ENCODE peak calls at places on chromosomes 11 and 22, in seven cellular contexts. R, E, F, S, K, G and M are unnamed samples. For H3K4me1, the result is how much of the 10 kb centered on the place peaks cover.

GRCh38 chr11:10770626-10771254 is 19.7 kb downstream of the CTR9 start:
- DNase-seq in R (peak), E (peak), F (peak), S (peak), K (peak), G (peak), M (peak)

GRCh38 chr11:120884290-120885020 is 139.4 kb upstream of the TBCEL start:
- DNase-seq in R (no peak), E (no peak), F (no peak), S (no peak), K (no peak), G (no peak), M (no peak)

GRCh38 chr11:368414-369335 is 624 bp upstream of the B4GALNT4 start:
- DNase-seq in R (no peak), E (peak), F (peak), S (peak), K (peak), G (no peak), M (no peak)

GRCh38 chr22:50656122-50657070 is 16.2 kb upstream of the SHANK3 start:
- DNase-seq in R (no peak), E (no peak), F (peak), S (peak), K (peak), G (peak), M (no peak)

GRCh38 chr11:1391165-1392010 is 1.7 kb downstream of the BRSK2 start:
- DNase-seq in R (peak), E (peak), F (no peak), S (no peak), K (no peak), G (no peak), M (no peak)

GRCh38 chr22:19514831-19515565 is 9.2 kb downstream of the CLDN5 start:
- DNase-seq in R (no peak), E (no peak), F (no peak), S (no peak), K (no peak), G (no peak), M (no peak)

GRCh38 chr11:34757026-34757451 is 136.1 kb downstream of the EHF start:
- DNase-seq in R (no peak), E (no peak), F (no peak), S (no peak), K (no peak), G (no peak), M (no peak)

GRCh38 chr11:2331404-2331803 is 29.6 kb downstream of the TSPAN32 start:
- DNase-seq in R (no peak), E (no peak), F (no peak), S (no peak), K (no peak), G (no peak), M (no peak)

GRCh38 chr22:19689408-19689807 is 24.9 kb upstream of the SEPTIN5 start:
- DNase-seq in R (no peak), E (no peak), F (no peak), S (no peak), K (no peak), G (no peak), M (no peak)

GRCh38 chr11:67276821-67277230 is 10.6 kb downstream of the GRK2 start:
- DNase-seq in R (no peak), E (no peak), F (peak), S (no peak), K (no peak), G (peak), M (no peak)

GRCh38 chr22:48574776-48575566 is 1252.7 kb downstream of the BRD1 start:
- DNase-seq in R (peak), E (peak), F (no peak), S (peak), K (no peak), G (peak), M (no peak)

GRCh38 chr11:17221968-17222367 is 14.2 kb upstream of the PIK3C2A start:
- DNase-seq in R (no peak), E (no peak), F (no peak), S (no peak), K (no peak), G (no peak), M (no peak)

GRCh38 chr11:57513911-57514537 is 1.5 kb downstream of the SLC43A1 start:
- DNase-seq in R (peak), E (peak), F (no peak), S (no peak), K (no peak), G (peak), M (peak)

DNA sequence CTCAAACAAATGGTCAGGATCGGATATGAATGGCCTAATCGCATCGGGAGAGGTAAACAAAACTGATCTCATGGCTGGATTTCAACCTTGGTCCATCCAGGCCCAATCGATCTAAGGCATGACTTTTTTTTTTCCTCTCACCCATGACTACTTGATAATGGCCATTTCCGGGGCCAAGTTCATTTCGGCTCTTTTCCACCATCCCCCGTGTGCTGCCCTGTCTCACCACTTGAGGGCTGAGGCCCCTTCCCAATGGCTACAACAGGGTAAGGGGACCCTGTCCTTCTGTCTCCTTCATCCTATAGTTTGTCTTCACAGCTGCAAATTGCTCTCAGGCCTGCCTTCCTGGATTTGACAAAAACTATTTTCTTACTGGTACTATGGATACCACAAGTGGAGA is 26.7 kb downstream of the GRAP2 start:
- DNase-seq in R (no peak), E (no peak), F (no peak), S (no peak), K (no peak), G (no peak), M (no peak)
- TF ChIP-seq CTCF in R (no peak), E (no peak), F (no peak), S (no peak), K (no peak), G (no peak), M (peak)

GRCh38 chr11:75563978-75564552 is 2.0 kb downstream of the SERPINH1 start:
- DNase-seq in R (no peak), E (peak), F (peak), S (no peak), K (no peak), G (peak), M (no peak)

GRCh38 chr11:75567971-75568370 is 5.9 kb downstream of the SERPINH1 start:
- DNase-seq in R (no peak), E (no peak), F (no peak), S (no peak), K (no peak), G (no peak), M (no peak)

GRCh38 chr11:75566763-75567279 is 4.8 kb downstream of the SERPINH1 start:
- DNase-seq in R (no peak), E (no peak), F (no peak), S (no peak), K (no peak), G (no peak), M (no peak)

GRCh38 chr11:75565221-75565814 is 3.3 kb downstream of the SERPINH1 start:
- DNase-seq in R (no peak), E (no peak), F (peak), S (no peak), K (no peak), G (peak), M (peak)

DNA sequence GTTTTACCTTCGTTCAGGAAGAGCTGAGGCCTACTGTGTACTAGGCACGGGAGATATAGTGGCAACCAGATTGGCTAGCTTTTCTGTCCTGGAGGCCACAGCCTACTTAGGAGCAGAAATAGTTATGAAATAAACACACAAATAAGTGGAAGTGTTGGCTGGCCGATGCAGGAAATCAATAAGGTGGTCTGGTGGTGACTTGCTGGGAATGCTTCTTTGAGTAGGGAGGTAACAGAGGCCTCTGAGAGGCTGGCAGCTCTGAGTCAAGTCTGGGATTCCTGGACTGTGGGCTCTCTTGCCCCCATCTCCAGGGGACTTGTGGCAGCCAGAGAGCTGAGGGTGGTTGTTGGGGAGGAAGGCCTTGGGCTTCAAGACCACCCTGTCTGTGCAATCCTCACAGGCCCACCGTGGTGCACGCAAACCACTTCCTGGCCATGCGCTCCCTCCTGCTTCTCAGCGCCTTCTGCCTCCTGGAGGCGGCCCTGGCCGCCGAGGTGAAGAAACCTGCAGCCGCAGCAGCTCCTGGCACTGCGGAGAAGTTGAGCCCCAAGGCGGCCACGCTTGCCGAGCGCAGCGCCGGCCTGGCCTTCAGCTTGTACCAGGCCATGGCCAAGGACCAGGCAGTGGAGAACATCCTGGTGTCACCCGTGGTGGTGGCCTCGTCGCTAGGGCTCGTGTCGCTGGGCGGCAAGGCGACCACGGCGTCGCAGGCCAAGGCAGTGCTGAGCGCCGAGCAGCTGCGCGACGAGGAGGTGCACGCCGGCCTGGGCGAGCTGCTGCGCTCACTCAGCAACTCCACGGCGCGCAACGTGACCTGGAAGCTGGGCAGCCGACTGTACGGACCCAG is 4.1 kb downstream of the SERPINH1 start:
- DNase-seq in R (no peak), E (no peak), F (no peak), S (no peak), K (no peak), G (no peak), M (no peak)
- H3K4me1 ChIP-seq in R (under half), E (under half), F (under half), S (under half), K (under half), G (half or more), M (under half)

GRCh38 chr11:24755260-24755839 is 258.5 kb downstream of the LUZP2 start:
- DNase-seq in R (no peak), E (no peak), F (no peak), S (no peak), K (no peak), G (no peak), M (no peak)

GRCh38 chr11:24759742-24760141 is 262.9 kb downstream of the LUZP2 start:
- DNase-seq in R (no peak), E (no peak), F (no peak), S (no peak), K (no peak), G (no peak), M (no peak)

GRCh38 chr11:24762076-24762475 is 265.2 kb downstream of the LUZP2 start:
- DNase-seq in R (no peak), E (no peak), F (no peak), S (no peak), K (no peak), G (no peak), M (no peak)

DNA sequence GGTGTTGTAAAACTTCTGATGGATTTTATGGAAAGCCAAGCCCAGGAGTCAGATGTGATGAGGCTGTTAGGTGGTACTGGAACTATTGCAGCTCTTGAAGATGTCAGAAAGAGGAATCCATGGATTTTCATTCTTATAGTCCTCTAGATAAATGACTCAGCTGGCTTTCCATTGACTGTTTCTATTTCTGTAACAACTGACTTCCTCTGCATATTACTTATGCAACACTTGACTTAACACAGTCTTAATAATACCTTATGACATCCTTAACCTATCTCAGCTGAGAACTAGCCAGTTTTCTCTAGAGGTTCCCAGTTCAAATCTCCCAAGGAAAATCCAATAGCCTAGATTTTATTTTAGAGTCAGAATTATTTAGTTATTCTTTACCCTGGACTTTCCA is 263.8 kb downstream of the LUZP2 start:
- DNase-seq in R (no peak), E (no peak), F (no peak), S (no peak), K (no peak), G (no peak), M (no peak)
- TF ChIP-seq CTCF in R (no peak), E (no peak), F (no peak), S (no peak), K (no peak), G (no peak), M (no peak)

DNA sequence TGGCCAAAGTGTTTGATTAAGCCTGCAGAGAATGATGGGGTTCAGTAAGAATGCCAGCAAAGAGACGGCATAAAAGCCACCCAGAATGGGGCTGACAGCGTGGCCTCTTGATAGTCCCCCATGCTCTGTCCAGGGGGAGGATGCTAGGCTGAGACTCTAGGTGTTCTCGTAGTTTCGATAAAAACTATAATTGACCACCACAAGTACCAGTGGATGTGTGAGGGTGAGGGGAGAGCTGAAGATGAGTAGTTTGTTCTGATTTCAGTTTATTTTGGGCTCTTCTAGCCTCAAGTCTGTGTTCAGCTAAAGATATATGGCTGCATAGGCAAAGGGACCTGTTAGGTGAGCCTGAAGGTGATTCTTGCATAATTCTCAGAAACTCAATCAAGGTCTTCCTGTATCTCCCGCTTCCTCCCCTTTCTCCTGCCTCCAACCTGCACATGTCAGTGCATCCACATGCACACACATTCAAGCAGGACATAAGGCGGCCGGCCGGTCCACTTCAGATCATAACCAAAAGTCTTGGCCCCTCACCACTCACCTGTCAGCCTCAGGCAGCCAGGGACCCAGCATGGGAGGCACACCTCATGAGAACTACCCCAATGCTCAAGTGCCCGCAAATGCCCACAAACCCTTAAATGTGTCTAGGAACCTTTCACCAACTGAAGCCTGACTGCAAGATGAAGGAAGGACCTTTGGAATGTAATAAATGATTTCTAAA is 31.2 kb downstream of the FLI1 start:
- DNase-seq in R (no peak), E (no peak), F (no peak), S (no peak), K (no peak), G (no peak), M (no peak)
- H3K4me1 ChIP-seq in R (under half), E (under half), F (half or more), S (under half), K (under half), G (half or more), M (under half)

GRCh38 chr11:7537260-7537659 is 23.5 kb downstream of the PPFIBP2 start:
- DNase-seq in R (no peak), E (peak), F (no peak), S (no peak), K (no peak), G (no peak), M (no peak)

GRCh38 chr11:7538023-7538422 is 24.2 kb downstream of the PPFIBP2 start:
- DNase-seq in R (no peak), E (peak), F (no peak), S (no peak), K (no peak), G (no peak), M (no peak)

GRCh38 chr11:7538466-7539454 is 25.0 kb downstream of the PPFIBP2 start:
- DNase-seq in R (no peak), E (no peak), F (no peak), S (no peak), K (no peak), G (no peak), M (no peak)

GRCh38 chr11:7534030-7534378 is 20.2 kb downstream of the PPFIBP2 start:
- DNase-seq in R (no peak), E (no peak), F (no peak), S (no peak), K (no peak), G (no peak), M (no peak)

GRCh38 chr11:7536102-7536501 is 22.3 kb downstream of the PPFIBP2 start:
- DNase-seq in R (no peak), E (no peak), F (no peak), S (peak), K (no peak), G (no peak), M (no peak)
- TF ChIP-seq CTCF in R (no peak), E (no peak), F (no peak), S (no peak), K (no peak), G (peak), M (peak)

DNA sequence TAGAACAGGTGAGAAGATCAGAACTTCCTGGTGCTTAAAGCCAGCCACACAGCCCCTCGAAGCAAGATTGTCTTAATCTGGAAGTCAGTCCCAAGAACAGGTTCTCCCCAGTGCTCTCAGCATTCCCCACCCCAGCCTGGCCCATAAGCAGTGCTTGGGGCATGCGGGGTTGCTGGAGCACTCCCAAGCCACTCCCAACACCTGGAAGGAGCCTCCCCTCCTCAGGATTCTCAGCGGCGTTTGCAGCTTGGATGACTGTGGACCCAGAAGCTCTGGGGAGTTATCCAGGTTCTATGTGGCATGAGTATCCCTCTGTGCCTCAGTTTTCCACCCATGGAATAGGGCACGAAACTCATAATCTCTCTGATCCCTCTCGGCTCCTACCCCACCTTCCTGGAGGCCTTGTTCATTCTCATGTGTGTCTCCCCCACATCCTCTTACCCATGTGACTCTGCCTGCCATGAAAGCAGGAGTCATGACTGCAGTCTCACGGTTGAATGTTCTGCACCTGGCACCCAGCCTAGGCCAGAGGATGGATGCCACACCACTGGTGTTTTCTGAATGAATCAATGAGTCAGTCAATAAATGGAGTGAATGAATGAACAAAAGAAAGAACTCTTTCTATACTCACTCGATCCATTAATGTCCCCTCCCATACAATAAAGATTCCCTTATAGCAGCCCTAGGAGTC is 33.4 kb upstream of the WNT7B start:
- DNase-seq in R (no peak), E (no peak), F (no peak), S (no peak), K (no peak), G (no peak), M (no peak)
- H3K4me1 ChIP-seq in R (half or more), E (half or more), F (under half), S (under half), K (under half), G (half or more), M (under half)

GRCh38 chr11:7278314-7278917 is 26.7 kb downstream of the SYT9 start:
- DNase-seq in R (peak), E (peak), F (peak), S (peak), K (no peak), G (no peak), M (no peak)
- TF ChIP-seq CTCF in R (peak), E (peak), F (peak), S (peak), K (peak), G (peak), M (peak)

GRCh38 chr11:8813658-8814057 is 97.3 kb upstream of the AKIP1 start:
- DNase-seq in R (peak), E (peak), F (peak), S (peak), K (peak), G (peak), M (peak)
- H3K4me1 ChIP-seq in R (under half), E (under half), F (under half), S (under half), K (under half), G (under half), M (under half)

DNA sequence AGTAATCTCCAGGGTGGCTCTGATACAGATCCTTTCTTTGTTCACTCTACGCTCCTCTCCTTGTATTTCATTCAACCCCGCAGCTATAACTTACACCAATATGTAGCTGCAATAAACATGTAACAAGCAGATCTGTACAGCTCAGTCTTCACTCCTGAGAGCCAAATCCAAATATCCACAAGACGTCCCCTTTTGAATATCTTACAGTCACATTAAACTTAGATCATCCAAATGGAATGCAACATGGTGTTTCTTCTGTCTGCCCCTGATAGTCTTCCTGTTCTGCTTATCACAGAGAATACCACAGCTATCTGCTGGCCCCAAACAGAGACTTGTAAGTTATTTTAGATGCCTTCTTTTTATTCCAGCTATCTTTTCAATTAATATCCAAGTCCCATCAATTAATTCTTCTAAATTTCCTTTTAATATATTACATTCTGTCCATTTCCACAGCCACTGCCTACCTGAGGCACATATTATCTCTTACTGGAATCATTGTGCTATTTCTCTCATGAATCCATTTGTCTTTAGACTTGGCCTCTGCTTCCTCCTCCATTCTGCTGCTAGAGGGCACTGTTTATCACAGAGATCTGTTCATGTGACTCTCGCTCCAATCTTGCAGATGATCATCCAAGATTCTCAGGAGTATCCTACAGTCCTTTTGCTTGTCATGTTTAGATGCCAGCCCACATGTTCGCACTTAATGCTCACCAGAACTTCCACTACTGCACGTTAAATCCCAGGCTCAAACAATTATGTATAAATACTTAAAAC is 908.6 kb downstream of the NTM start:
- DNase-seq in R (no peak), E (no peak), F (peak), S (no peak), K (no peak), G (no peak), M (no peak)
- TF ChIP-seq CTCF in R (no peak), E (no peak), F (no peak), S (no peak), K (peak), G (peak), M (no peak)